ENCODE peak calls at places on chromosomes 7 and 10, in eight cellular contexts. V is ovary; J is uterus; N is suprapubic skin; C is CD4-positive, alpha-beta T cell; I is sigmoid colon; U is HCT116; S is A549. B is an unnamed sample. For H3K9me3, the result is how much of the 10 kb centered on the place peaks cover.

GRCh38 chr7:136857573-136857972 is 10.9 kb upstream of the CHRM2 start:
- DNase-seq in C (no peak), U (no peak), I (no peak), J (no peak), N (no peak), V (no peak), S (no peak), B (no peak)

GRCh38 chr10:74056081-74056818 is 58.3 kb downstream of the VCL start:
- DNase-seq in C (no peak), J (no peak), N (no peak), I (no peak), V (no peak), S (peak), U (peak), B (no peak)

GRCh38 chr10:98186681-98187080 is 52.2 kb downstream of the R3HCC1L start:
- DNase-seq in I (no peak), U (no peak), S (no peak), J (no peak), V (no peak), C (no peak), N (no peak), B (no peak)

GRCh38 chr10:61821153-61821552 is 80.3 kb upstream of the ARID5B start:
- DNase-seq in J (no peak), S (no peak), U (no peak), C (no peak), N (no peak), I (no peak), V (no peak), B (no peak)

GRCh38 chr10:103019426-103019825 is 101.3 kb downstream of the CNNM2 start:
- DNase-seq in S (no peak), V (no peak), C (no peak), J (no peak), U (no peak), N (no peak), I (no peak), B (no peak)

GRCh38 chr7:99997545-99998137 is 17.8 kb upstream of the ZKSCAN1 start:
- DNase-seq in C (peak), N (no peak), U (no peak), V (peak), S (no peak), J (peak), I (peak), B (no peak)

GRCh38 chr10:70648427-70648826 is 23.9 kb upstream of the ADAMTS14 start:
- DNase-seq in S (no peak), C (no peak), N (no peak), I (no peak), J (no peak), V (no peak), U (peak), B (no peak)

GRCh38 chr7:28330384-28331070 is 81.8 kb upstream of the CREB5 start:
- DNase-seq in U (no peak), V (no peak), S (no peak), C (no peak), N (no peak), I (no peak), J (no peak), B (no peak)

GRCh38 chr10:20105931-20106330 is 289.7 kb downstream of the PLXDC2 start:
- DNase-seq in N (no peak), C (no peak), J (no peak), V (no peak), I (no peak), U (no peak), S (no peak), B (no peak)

GRCh38 chr7:142784096-142784495 is 13.3 kb downstream of the PRSS2 start:
- DNase-seq in N (no peak), V (no peak), C (no peak), I (peak), J (no peak), S (no peak), U (no peak), B (no peak)

GRCh38 chr7:130560972-130561371 is 69.1 kb downstream of the MEST start:
- DNase-seq in U (peak), V (no peak), C (no peak), I (no peak), N (no peak), S (peak), J (no peak), B (no peak)

GRCh38 chr10:132654121-132654571 is 116.6 kb downstream of the INPP5A start:
- DNase-seq in S (no peak), J (no peak), C (no peak), V (no peak), N (no peak), I (no peak), U (no peak), B (no peak)

GRCh38 chr10:64430690-64431323 is 909.6 kb downstream of the REEP3 start:
- DNase-seq in N (no peak), V (no peak), J (no peak), C (no peak), S (no peak), U (peak), I (no peak), B (no peak)

GRCh38 chr10:80460399-80461207 is 6.5 kb downstream of the TSPAN14 start:
- DNase-seq in C (no peak), J (no peak), U (peak), S (no peak), I (peak), N (peak), V (peak), B (peak)

GRCh38 chr7:37510043-37510634 is 61.5 kb upstream of the ELMO1 start:
- DNase-seq in S (peak), J (no peak), U (no peak), C (no peak), N (no peak), V (no peak), I (no peak), B (no peak)

GRCh38 chr7:116786791-116787443 is 75.5 kb upstream of the CAPZA2 start:
- DNase-seq in N (no peak), S (no peak), J (no peak), I (no peak), C (no peak), U (no peak), V (no peak), B (no peak)

GRCh38 chr10:86258940-86259339 is 107.7 kb downstream of the GRID1 start:
- DNase-seq in V (no peak), N (no peak), I (no peak), J (no peak), S (no peak), U (no peak), C (no peak), B (no peak)

GRCh38 chr10:89391882-89392756 is at the start of gene IFIT1:
- DNase-seq in I (peak), S (peak), J (peak), C (no peak), V (peak), U (peak), N (no peak), B (no peak)

GRCh38 chr10:5531558-5532230 is 6.9 kb downstream of the CALML3 start:
- DNase-seq in C (no peak), N (peak), I (peak), J (no peak), U (no peak), V (no peak), S (no peak), B (no peak)

GRCh38 chr10:103241262-103242011 is 4.2 kb upstream of the RPEL1 start:
- DNase-seq in I (no peak), J (no peak), N (no peak), V (no peak), U (peak), S (peak), C (no peak), B (peak)

GRCh38 chr10:110500515-110500905 is 2.8 kb downstream of the DUSP5 start:
- DNase-seq in I (no peak), C (no peak), U (no peak), S (no peak), V (no peak), N (no peak), J (no peak), B (no peak)

GRCh38 chr7:47191316-47191715 is 390.6 kb downstream of the TNS3 start:
- DNase-seq in J (no peak), U (no peak), S (no peak), N (no peak), V (no peak), C (no peak), I (no peak), B (no peak)

GRCh38 chr10:91756286-91756685 is 41.9 kb upstream of the TNKS2 start:
- DNase-seq in N (no peak), U (no peak), J (no peak), C (no peak), V (no peak), S (no peak), I (no peak), B (no peak)

GRCh38 chr10:133349577-133350011 is 2.4 kb downstream of the PRAP1 start:
- DNase-seq in J (no peak), N (no peak), C (no peak), S (no peak), U (no peak), I (peak), V (no peak), B (no peak)

GRCh38 chr10:131786756-131787605 is 113.8 kb upstream of the PPP2R2D start:
- DNase-seq in C (peak), V (peak), N (peak), U (peak), J (no peak), I (no peak), S (peak), B (peak)

GRCh38 chr7:80478683-80479082 is 33.2 kb downstream of the GNAT3 start:
- DNase-seq in V (no peak), C (no peak), J (no peak), U (no peak), S (peak), I (no peak), N (no peak), B (no peak)

GRCh38 chr10:128540806-128541739 is 414.9 kb upstream of the MKI67 start:
- DNase-seq in N (peak), S (no peak), V (no peak), I (no peak), U (no peak), J (no peak), C (no peak), B (no peak)

GRCh38 chr10:58647366-58647765 is 134.7 kb downstream of the BICC1 start:
- DNase-seq in U (no peak), N (no peak), I (no peak), J (no peak), V (no peak), C (no peak), S (no peak), B (no peak)

GRCh38 chr10:128629111-128630096 is 503.2 kb upstream of the MKI67 start:
- DNase-seq in C (no peak), N (peak), V (no peak), J (no peak), S (peak), U (peak), I (no peak), B (peak)

GRCh38 chr7:67551027-67551426 is 554.4 kb downstream of the TYW1 start:
- DNase-seq in N (no peak), S (no peak), I (no peak), J (no peak), C (no peak), U (no peak), V (no peak), B (no peak)

GRCh38 chr10:116195039-116195438 is 78.0 kb downstream of the GFRA1 start:
- DNase-seq in V (no peak), U (no peak), I (no peak), J (no peak), C (no peak), S (no peak), N (no peak), B (no peak)

GRCh38 chr10:1464866-1465265 is 272.5 kb downstream of the ADARB2 start:
- DNase-seq in N (no peak), J (no peak), U (no peak), V (no peak), S (no peak), I (no peak), C (no peak), B (no peak)

GRCh38 chr7:107948645-107949442 is 54.1 kb downstream of the LAMB1 start:
- DNase-seq in C (no peak), N (no peak), S (peak), J (no peak), I (no peak), U (peak), V (no peak), B (no peak)

GRCh38 chr10:117734626-117735405 is 192.3 kb downstream of the EMX2 start:
- DNase-seq in I (no peak), S (no peak), N (no peak), V (no peak), J (no peak), C (no peak), U (no peak), B (no peak)

GRCh38 chr10:125264752-125265578 is 104.6 kb upstream of the CTBP2 start:
- DNase-seq in J (no peak), V (no peak), C (no peak), U (no peak), S (no peak), N (no peak), I (no peak), B (peak)

GRCh38 chr10:61942997-61943457 is 41.5 kb downstream of the ARID5B start:
- DNase-seq in U (no peak), I (no peak), C (no peak), N (no peak), S (no peak), V (no peak), J (no peak), B (no peak)

GRCh38 chr10:5723692-5724091 is 39.1 kb downstream of the TASOR2 start:
- DNase-seq in I (no peak), J (no peak), N (no peak), S (no peak), V (no peak), U (no peak), C (no peak), B (no peak)

GRCh38 chr10:120987359-120987758 is 136.2 kb downstream of the WDR11 start:
- DNase-seq in N (no peak), S (no peak), V (no peak), U (no peak), I (no peak), C (no peak), J (no peak), B (no peak)

GRCh38 chr10:120988751-120989150 is 137.6 kb downstream of the WDR11 start:
- DNase-seq in U (no peak), N (no peak), I (no peak), J (no peak), S (no peak), V (no peak), C (no peak), B (no peak)

GRCh38 chr10:120989279-120989678 is 138.1 kb downstream of the WDR11 start:
- DNase-seq in S (no peak), C (no peak), V (no peak), N (no peak), I (no peak), J (no peak), U (no peak), B (no peak)

GRCh38 chr10:120989996-120990395 is 138.8 kb downstream of the WDR11 start:
- DNase-seq in U (no peak), N (no peak), J (no peak), V (no peak), C (no peak), S (no peak), I (no peak), B (no peak)

DNA sequence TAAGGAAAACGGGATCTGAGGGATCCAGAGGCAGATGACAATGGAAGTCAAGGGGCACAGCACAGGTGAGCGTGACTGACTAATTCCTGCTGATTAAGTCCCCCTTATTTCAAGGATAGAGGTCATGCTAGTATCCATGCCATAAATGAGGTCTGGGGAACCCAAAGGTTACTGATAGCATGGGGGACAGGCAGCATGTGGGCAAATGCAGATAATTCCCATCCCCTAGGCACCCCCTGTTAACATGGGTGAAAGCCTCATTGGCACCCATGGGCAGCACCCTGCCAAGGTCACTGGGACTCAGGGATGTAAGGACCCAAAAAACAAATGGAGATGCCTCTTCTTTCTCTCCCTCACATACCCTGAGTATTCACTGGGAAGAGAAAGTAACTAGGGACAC is 139.7 kb downstream of the WDR11 start:
- DNase-seq in C (no peak), U (no peak), I (no peak), N (no peak), V (no peak), J (no peak), S (no peak), B (no peak)
- H3K9me3 ChIP-seq in C (under half), U (under half), I (under half), N (under half), V (under half), J (under half), S (under half), B (under half)

DNA sequence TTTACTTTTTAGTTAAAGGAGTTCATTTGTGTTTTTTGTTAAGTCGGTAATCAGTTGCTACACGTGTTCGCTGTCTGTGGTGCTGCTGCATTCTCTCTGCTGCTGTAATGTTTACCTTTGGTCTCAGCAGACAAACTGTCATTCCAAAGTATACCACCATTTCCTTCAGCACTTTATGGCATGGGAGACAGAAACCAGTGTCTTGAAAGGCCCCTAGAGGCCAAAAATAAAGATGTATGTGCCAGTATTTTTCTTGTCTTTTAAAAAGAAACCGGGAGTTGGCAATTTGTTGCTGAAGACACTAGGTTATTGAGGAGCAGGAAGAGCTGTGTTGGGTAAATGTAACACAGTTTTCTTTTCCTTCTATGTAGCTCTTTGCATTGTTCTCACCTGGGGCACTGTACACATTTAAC is 24.1 kb downstream of the ZNF92 start:
- DNase-seq in V (no peak), U (no peak), I (no peak), C (no peak), N (no peak), J (no peak), S (no peak), B (no peak)
- H3K9me3 ChIP-seq in V (under half), U (under half), I (under half), C (half or more), N (under half), J (under half), S (half or more), B (under half)

DNA sequence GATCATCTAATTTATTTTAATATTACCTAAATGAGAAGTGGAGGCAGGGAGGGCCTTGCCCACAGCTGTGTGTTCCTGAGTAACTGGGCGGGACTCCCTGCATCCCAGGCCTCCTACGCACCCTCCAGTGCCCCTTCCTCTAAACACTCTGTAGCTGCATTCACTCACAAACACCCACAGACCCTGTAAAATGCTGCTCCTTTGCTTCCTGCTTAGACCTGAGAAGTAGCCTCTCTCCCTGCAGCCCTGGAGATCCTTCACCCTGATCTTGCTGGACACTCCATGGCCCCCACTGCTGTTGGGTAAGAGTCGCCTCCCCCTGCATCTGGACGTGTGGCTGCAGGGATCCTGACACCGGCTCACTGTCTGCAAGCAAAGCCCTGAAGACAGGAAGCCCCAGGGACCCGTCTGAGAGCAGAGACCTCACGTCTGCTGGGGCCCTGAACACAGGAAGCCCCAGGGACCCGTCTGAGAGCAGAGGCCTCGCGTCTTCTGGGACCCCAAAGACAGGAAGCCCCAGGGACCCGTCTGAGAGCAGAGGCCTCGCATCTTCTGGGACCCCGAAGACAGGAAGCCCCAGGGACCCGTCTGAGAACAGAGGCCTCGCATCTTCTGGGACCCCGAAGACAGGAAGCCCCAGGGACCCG is 589.8 kb downstream of the DNAJB6 start:
- DNase-seq in U (no peak), J (no peak), N (no peak), I (no peak), V (no peak), S (no peak), C (no peak), B (no peak)
- H3K9me3 ChIP-seq in U (under half), J (under half), N (under half), I (under half), V (under half), S (under half), C (under half), B (under half)

GRCh38 chr10:72980348-72980747 is 25.7 kb upstream of the PLA2G12B start:
- DNase-seq in V (no peak), I (no peak), N (no peak), C (no peak), J (no peak), U (no peak), S (no peak), B (no peak)
- H3K9me3 ChIP-seq in V (under half), I (under half), N (under half), C (half or more), J (under half), U (under half), S (under half), B (under half)

GRCh38 chr7:10079572-10079971 is 894.1 kb upstream of the PHF14 start:
- DNase-seq in I (no peak), J (no peak), U (no peak), C (no peak), V (no peak), S (no peak), N (no peak), B (no peak)
- H3K9me3 ChIP-seq in I (under half), J (under half), U (under half), C (under half), V (under half), S (under half), N (under half), B (under half)

GRCh38 chr7:64310426-64310825 is 3.3 kb upstream of the ZNF736 start:
- DNase-seq in U (no peak), N (no peak), S (no peak), V (no peak), J (no peak), I (no peak), C (no peak), B (no peak)
- H3K9me3 ChIP-seq in U (under half), N (under half), S (under half), V (under half), J (under half), I (under half), C (under half), B (under half)

GRCh38 chr7:23616593-23616992 is 19.4 kb downstream of the CCDC126 start:
- DNase-seq in S (no peak), J (no peak), V (no peak), U (no peak), N (no peak), C (no peak), I (no peak), B (no peak)
- H3K9me3 ChIP-seq in S (under half), J (under half), V (under half), U (under half), N (under half), C (under half), I (under half), B (under half)

GRCh38 chr7:6675807-6676405 is 30.8 kb downstream of the ZNF12 start:
- DNase-seq in C (no peak), N (no peak), U (no peak), S (no peak), J (no peak), I (no peak), V (no peak), B (no peak)
- H3K9me3 ChIP-seq in C (half or more), N (half or more), U (half or more), S (half or more), J (under half), I (half or more), V (under half), B (half or more)

DNA sequence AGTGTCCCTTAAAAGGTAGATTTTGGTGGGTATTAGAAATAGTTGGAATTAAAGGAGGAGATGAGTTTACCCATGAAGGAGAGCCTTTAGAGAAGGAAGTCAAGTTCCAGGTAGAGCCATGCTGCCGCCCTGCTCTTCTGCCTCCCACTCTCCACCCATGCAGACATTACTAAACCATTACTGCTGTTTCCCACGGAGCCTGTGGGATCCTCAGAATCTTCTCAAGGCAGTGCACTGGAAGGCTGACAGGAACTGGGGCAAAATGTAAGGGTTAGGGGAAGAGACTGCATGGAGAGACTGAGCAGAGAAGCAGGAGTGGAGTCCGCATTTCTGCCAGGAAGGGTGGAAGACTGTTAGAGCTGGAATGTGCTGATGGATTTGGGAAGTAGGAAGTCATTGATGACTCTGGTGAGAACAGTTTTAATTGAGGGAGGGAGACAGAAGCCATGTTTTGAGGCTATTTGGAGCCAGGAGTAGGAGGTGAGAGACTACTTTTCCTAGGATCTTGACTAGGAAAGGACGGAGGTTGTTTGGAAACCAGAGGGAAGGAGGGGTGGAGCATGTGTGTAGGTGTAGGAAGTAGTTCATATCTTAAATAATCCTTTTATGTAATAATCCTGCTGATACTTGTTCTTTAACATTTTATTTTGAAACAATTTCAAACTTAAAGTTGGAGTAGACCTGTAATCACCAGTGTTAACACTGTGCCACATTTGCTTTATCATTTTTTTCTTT is 109.0 kb downstream of the CCNY start:
- DNase-seq in J (no peak), N (no peak), S (no peak), V (no peak), U (no peak), I (no peak), C (no peak), B (no peak)
- H3K9me3 ChIP-seq in J (under half), N (under half), S (under half), V (under half), U (under half), I (under half), C (under half), B (under half)